ENCODE peak calls at places on chromosome 22, in seven cellular contexts. J is endothelial cell of umbilical vein; G is left ventricle myocardium superior; V is MM.1S; N is stimulated activated CD4-positive, alpha-beta T cell treated with anti-CD3 and anti-CD28 coated beads, Interleukin-2, amount 100 ng/mL, for 48 hours; P is T-cell; F is neuronal stem cell. Y is an unnamed sample.

GRCh38 chr22:37626144-37626543 is 13.3 kb upstream of the SH3BP1 start:
- DNase-seq in J (no peak), G (peak; percentile 87), V (no peak), N (no peak), P (no peak), F (no peak), Y (no peak)

GRCh38 chr22:20865869-20866445 is 7.2 kb downstream of the SNAP29 start:
- DNase-seq in J (no peak), G (no peak), V (no peak), N (no peak), P (no peak), F (no peak), Y (no peak)

GRCh38 chr22:43127166-43127908 is 15.9 kb downstream of the MCAT start:
- DNase-seq in J (no peak), G (no peak), V (no peak), N (no peak), P (no peak), F (no peak), Y (no peak)

GRCh38 chr22:25795437-25795836 is 53.4 kb downstream of the MYO18B start:
- DNase-seq in J (no peak), G (no peak), V (no peak), N (no peak), P (no peak), F (no peak), Y (no peak)

GRCh38 chr22:17164392-17165024 is 5.4 kb upstream of the HDHD5 start:
- DNase-seq in J (no peak), G (no peak), V (no peak), N (no peak), P (no peak), F (no peak), Y (no peak)

GRCh38 chr22:45120440-45120839 is 43.3 kb upstream of the NUP50 start:
- DNase-seq in J (no peak), G (no peak), V (no peak), N (no peak), P (no peak), F (no peak), Y (no peak)

GRCh38 chr22:20610243-20610686 is 102.9 kb downstream of the MED15 start:
- DNase-seq in J (no peak), G (no peak), V (no peak), N (no peak), P (no peak), F (no peak), Y (no peak)

GRCh38 chr22:20783844-20784723 is 10.2 kb downstream of the SERPIND1 start:
- DNase-seq in J (peak; percentile 85), G (no peak), V (peak; percentile 67), N (peak; percentile 17), P (no peak), F (peak; percentile 35), Y (peak; percentile 34)

GRCh38 chr22:43235445-43236400 is 48.8 kb upstream of the TTLL12 start:
- DNase-seq in J (no peak), G (no peak), V (no peak), N (no peak), P (no peak), F (no peak), Y (no peak)

GRCh38 chr22:41939981-41940852 is 6.7 kb downstream of the CENPM start:
- DNase-seq in J (no peak), G (no peak), V (peak; percentile 89), N (peak; percentile 82), P (peak; percentile 98), F (no peak), Y (no peak)

GRCh38 chr22:49979587-49980264 is 19.2 kb downstream of the PIM3 start:
- DNase-seq in J (peak; percentile 53), G (peak; percentile 34), V (peak; percentile 70), N (no peak), P (no peak), F (no peak), Y (peak; percentile 76)

GRCh38 chr22:47612136-47612910 is 849.9 kb downstream of the TBC1D22A start:
- DNase-seq in J (no peak), G (no peak), V (no peak), N (no peak), P (no peak), F (no peak), Y (no peak)

GRCh38 chr22:35430897-35431322 is 31.0 kb downstream of the MCM5 start:
- DNase-seq in J (peak; percentile 90), G (peak; percentile 93), V (peak; percentile 57), N (peak; percentile 73), P (peak; percentile 18), F (peak; percentile 73), Y (peak; percentile 71)

GRCh38 chr22:44399906-44400762 is 87.4 kb upstream of the SHISAL1 start:
- DNase-seq in J (no peak), G (peak; percentile 7), V (no peak), N (no peak), P (no peak), F (no peak), Y (no peak)

GRCh38 chr22:29780781-29781676 is 13.9 kb downstream of the UQCR10 start:
- DNase-seq in J (no peak), G (no peak), V (no peak), N (no peak), P (no peak), F (no peak), Y (peak; percentile 17)

GRCh38 chr22:50731811-50732624 is 6.0 kb upstream of the ACR start:
- DNase-seq in J (no peak), G (peak; percentile 65), V (peak; percentile 68), N (peak; percentile 55), P (peak; percentile 20), F (no peak), Y (peak; percentile 77)

GRCh38 chr22:25566812-25567211 is 2.3 kb downstream of the GRK3 start:
- DNase-seq in J (no peak), G (no peak), V (no peak), N (no peak), P (no peak), F (no peak), Y (no peak)

GRCh38 chr22:20291249-20291586 is 23.1 kb upstream of the RTN4R start:
- DNase-seq in J (no peak), G (no peak), V (no peak), N (no peak), P (no peak), F (no peak), Y (no peak)

GRCh38 chr22:41290262-41291221 is 4.6 kb upstream of the RANGAP1 start:
- DNase-seq in J (peak; percentile 80), G (no peak), V (no peak), N (no peak), P (no peak), F (peak; percentile 40), Y (no peak)

GRCh38 chr22:49922484-49922883 is 4.0 kb downstream of the CRELD2 start:
- DNase-seq in J (no peak), G (no peak), V (no peak), N (no peak), P (no peak), F (no peak), Y (no peak)

GRCh38 chr22:37569009-37569920 is 9.0 kb downstream of the CDC42EP1 start:
- DNase-seq in J (no peak), G (peak; percentile 40), V (no peak), N (no peak), P (no peak), F (no peak), Y (no peak)

GRCh38 chr22:35525687-35526332 is 14.8 kb upstream of the RASD2 start:
- DNase-seq in J (no peak), G (no peak), V (no peak), N (no peak), P (no peak), F (no peak), Y (no peak)

GRCh38 chr22:34669001-34669400 is 397.0 kb upstream of the ISX start:
- DNase-seq in J (no peak), G (no peak), V (no peak), N (no peak), P (no peak), F (no peak), Y (no peak)

Y was measured in RPMI8226.